ENCODE peak calls at places on chromosomes 3 and 15, in eight cellular contexts. I, X, E, G, K, U, C and J are unnamed samples. For H3K36me3, the result is how much of the 10 kb centered on the place peaks cover.

GRCh38 chr15:84929795-84930371 is 45.4 kb downstream of the SLC28A1 start:
- DNase-seq in E (no peak), G (no peak), K (peak), U (no peak), I (peak), C (no peak), X (no peak), J (no peak)

GRCh38 chr3:94159062-94159726 is 96.3 kb downstream of the NSUN3 start:
- DNase-seq in I (peak), E (no peak), U (no peak), K (peak), C (no peak), G (no peak), X (no peak), J (no peak)

GRCh38 chr15:90031231-90031791 is 30.2 kb downstream of the ZNF710 start:
- DNase-seq in E (no peak), C (no peak), G (peak), K (peak), I (peak), X (no peak), U (peak), J (no peak)

GRCh38 chr15:61227269-61228024 is 1.7 kb downstream of the RORA start:
- DNase-seq in E (peak), U (no peak), K (peak), C (no peak), X (peak), I (peak), G (no peak), J (peak)

GRCh38 chr15:52464040-52464439 is 64.6 kb downstream of the MYO5A start:
- DNase-seq in E (no peak), U (no peak), I (no peak), C (no peak), K (no peak), G (no peak), X (no peak), J (no peak)

GRCh38 chr3:157667493-157667892 is 164.3 kb upstream of the VEPH1 start:
- DNase-seq in U (no peak), X (no peak), E (no peak), I (no peak), G (no peak), C (no peak), K (no peak), J (no peak)

GRCh38 chr3:190338717-190339116 is 16.5 kb upstream of the CLDN1 start:
- DNase-seq in I (peak), E (no peak), K (peak), U (no peak), G (no peak), X (no peak), C (no peak), J (no peak)

GRCh38 chr15:98803228-98804056 is 155.1 kb downstream of the IGF1R start:
- DNase-seq in I (peak), E (no peak), K (peak), G (no peak), X (no peak), U (no peak), C (no peak), J (no peak)

GRCh38 chr15:39404767-39405173 is 176.1 kb upstream of the THBS1 start:
- DNase-seq in X (no peak), K (peak), E (no peak), C (no peak), U (no peak), I (peak), G (no peak), J (no peak)

GRCh38 chr3:132723024-132723462 is 834 bp upstream of the NPHP3 start:
- DNase-seq in G (no peak), C (no peak), K (no peak), X (no peak), I (no peak), E (no peak), U (no peak), J (no peak)

GRCh38 chr3:11794927-11795326 is 51.8 kb downstream of the TAMM41 start:
- DNase-seq in E (no peak), K (peak), G (no peak), X (no peak), U (no peak), C (no peak), I (no peak), J (no peak)

GRCh38 chr3:48563382-48563918 is at the start of gene UCN2:
- DNase-seq in I (no peak), X (no peak), G (no peak), C (no peak), E (no peak), K (no peak), U (no peak), J (no peak)

GRCh38 chr3:190265795-190266194 is 56.5 kb downstream of the CLDN1 start:
- DNase-seq in U (no peak), X (no peak), I (peak), G (no peak), K (peak), E (no peak), C (no peak), J (no peak)

GRCh38 chr15:69446947-69447346 is 5.7 kb upstream of the RPLP1 start:
- DNase-seq in X (no peak), E (no peak), U (no peak), C (no peak), K (no peak), G (no peak), I (no peak), J (no peak)

GRCh38 chr15:69444686-69445085 is 7.9 kb upstream of the RPLP1 start:
- DNase-seq in G (no peak), E (no peak), K (no peak), I (no peak), X (no peak), C (no peak), U (no peak), J (no peak)

GRCh38 chr15:69439623-69440022 is 13.0 kb upstream of the RPLP1 start:
- DNase-seq in G (no peak), C (no peak), U (no peak), X (no peak), E (no peak), K (no peak), I (no peak), J (no peak)

DNA sequence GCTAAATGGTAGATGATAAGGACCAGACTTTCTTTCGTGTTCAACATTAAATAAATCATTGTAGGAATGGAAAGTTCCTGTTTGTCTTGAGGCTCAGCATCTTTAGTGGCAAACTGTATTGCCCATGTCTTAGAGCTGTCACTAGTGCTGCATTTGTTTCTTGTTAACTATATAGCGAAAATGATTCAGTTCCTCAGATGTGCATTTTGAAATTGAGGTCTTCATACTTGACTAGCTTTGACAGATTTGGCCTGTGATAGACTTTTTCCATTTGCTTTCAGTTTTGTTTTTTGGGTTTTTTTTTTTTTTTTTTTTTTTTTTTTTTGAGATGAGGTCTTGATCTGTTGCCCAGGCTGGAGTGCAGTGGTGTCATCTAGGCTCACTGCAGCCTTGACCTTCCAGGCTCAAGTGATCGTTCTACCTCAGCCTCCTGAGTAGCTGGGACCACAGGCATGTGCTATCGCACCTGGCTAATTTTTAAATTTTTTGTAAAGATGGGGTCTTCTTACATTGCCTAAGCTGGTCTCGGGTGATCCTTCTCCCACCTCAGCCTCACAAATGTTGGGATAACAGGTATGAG is 9.5 kb upstream of the RPLP1 start:
- DNase-seq in K (no peak), U (no peak), C (no peak), G (no peak), E (no peak), I (no peak), X (no peak), J (no peak)
- H3K36me3 ChIP-seq in K (under half), U (under half), C (under half), G (under half), E (under half), I (half or more), X (half or more), J (half or more)

GRCh38 chr15:58758141-58758540 is 8.6 kb upstream of the ADAM10 start:
- DNase-seq in G (no peak), C (no peak), I (no peak), K (no peak), X (no peak), U (no peak), E (no peak), J (no peak)
- TF ChIP-seq CTCF in G (peak), C (no peak), I (peak), K (peak), X (peak), U (no peak), E (peak), J (peak)

GRCh38 chr15:31494786-31495185 is 168.2 kb downstream of the KLF13 start:
- DNase-seq in U (no peak), C (no peak), E (no peak), X (no peak), K (no peak), I (no peak), G (no peak), J (no peak)

GRCh38 chr15:31497838-31498237 is 171.2 kb downstream of the KLF13 start:
- DNase-seq in I (no peak), K (no peak), X (no peak), C (no peak), G (no peak), E (no peak), U (no peak), J (no peak)

GRCh38 chr15:31498756-31499155 is 172.1 kb downstream of the KLF13 start:
- DNase-seq in E (no peak), X (no peak), I (no peak), U (no peak), K (no peak), G (no peak), C (no peak), J (no peak)

GRCh38 chr15:31498329-31498728 is 171.7 kb downstream of the KLF13 start:
- DNase-seq in X (no peak), U (no peak), K (no peak), G (no peak), C (no peak), I (no peak), E (no peak), J (no peak)

DNA sequence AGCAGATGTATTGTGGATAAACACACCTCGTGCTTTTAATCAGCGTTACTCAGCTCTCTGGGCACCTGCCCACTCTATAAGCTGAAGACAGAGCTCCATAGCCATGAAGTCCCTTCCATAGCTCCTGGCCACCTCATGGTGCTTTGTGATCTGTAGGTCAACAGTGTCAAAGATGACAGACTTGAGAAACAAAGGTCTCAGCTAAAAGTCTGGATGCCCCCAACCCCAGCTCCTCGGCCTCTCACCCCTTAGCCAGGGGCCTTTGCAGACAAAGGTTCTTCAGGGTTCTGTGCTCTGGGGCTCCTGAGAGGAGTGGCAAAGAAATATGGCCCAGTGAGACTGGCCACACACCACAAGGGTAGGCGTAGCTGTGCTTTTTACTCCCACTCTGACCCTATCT is 168.6 kb downstream of the KLF13 start:
- DNase-seq in X (no peak), C (no peak), K (no peak), G (no peak), I (no peak), E (no peak), U (no peak), J (no peak)
- H3K36me3 ChIP-seq in X (under half), C (under half), K (under half), G (under half), I (under half), E (under half), U (under half), J (under half)

GRCh38 chr3:17006143-17006839 is 121.5 kb downstream of the PLCL2 start:
- DNase-seq in X (no peak), C (no peak), K (no peak), U (no peak), G (no peak), E (no peak), I (no peak), J (peak)
- TF ChIP-seq CTCF in X (no peak), C (no peak), K (no peak), U (no peak), G (no peak), E (no peak), I (no peak), J (no peak)